ENCODE peak calls at places on chromosomes 12 and 14, in four cellular contexts. One of them, this sample, is unnamed.

GRCh38 chr12:94149781-94150482 is 1.6 kb downstream of the PLXNC1 start:
- DNase-seq in WTC11: peak
- DNase-seq in GM20000: peak
- DNase-seq in prostate gland: no peak
- DNase-seq in this sample: peak

GRCh38 chr12:24111101-24111500 is 161.6 kb upstream of the SOX5 start:
- DNase-seq in WTC11: no peak
- DNase-seq in GM20000: no peak
- DNase-seq in prostate gland: no peak
- DNase-seq in this sample: peak

GRCh38 chr14:99240512-99241313 is 31.3 kb downstream of the BCL11B start:
- DNase-seq in WTC11: no peak
- DNase-seq in GM20000: no peak
- DNase-seq in prostate gland: no peak
- DNase-seq in this sample: no peak

GRCh38 chr14:103763730-103764488 is 48.3 kb downstream of the ZFYVE21 start:
- DNase-seq in WTC11: no peak
- DNase-seq in GM20000: peak
- DNase-seq in prostate gland: no peak
- DNase-seq in this sample: no peak

GRCh38 chr12:93163260-93164036 is 214.3 kb upstream of the NUDT4 start:
- DNase-seq in WTC11: no peak
- DNase-seq in GM20000: no peak
- DNase-seq in prostate gland: no peak
- DNase-seq in this sample: peak

GRCh38 chr12:87814625-87815024 is 214.6 kb downstream of the C12orf50 start:
- DNase-seq in WTC11: no peak
- DNase-seq in GM20000: no peak
- DNase-seq in prostate gland: no peak
- DNase-seq in this sample: peak

GRCh38 chr14:54709867-54710266 is 142.9 kb downstream of the SAMD4A start:
- DNase-seq in WTC11: no peak
- DNase-seq in GM20000: no peak
- DNase-seq in prostate gland: no peak
- DNase-seq in this sample: no peak

GRCh38 chr12:54125950-54126695 is 62.7 kb downstream of the SMUG1 start:
- DNase-seq in WTC11: peak
- DNase-seq in GM20000: no peak
- DNase-seq in prostate gland: no peak
- DNase-seq in this sample: peak

GRCh38 chr12:65147312-65147905 is 22.0 kb upstream of the LEMD3 start:
- DNase-seq in WTC11: no peak
- DNase-seq in GM20000: no peak
- DNase-seq in prostate gland: no peak
- DNase-seq in this sample: no peak

GRCh38 chr12:122051231-122051876 is 27.2 kb upstream of the MLXIP start:
- DNase-seq in WTC11: no peak
- DNase-seq in GM20000: no peak
- DNase-seq in prostate gland: no peak
- DNase-seq in this sample: peak

GRCh38 chr14:105843444-105844046 is 317.2 kb downstream of the TMEM121 start:
- DNase-seq in WTC11: no peak
- DNase-seq in GM20000: no peak
- DNase-seq in prostate gland: no peak
- DNase-seq in this sample: no peak

GRCh38 chr12:27178251-27178650 is 65.8 kb upstream of the STK38L start:
- DNase-seq in WTC11: no peak
- DNase-seq in GM20000: no peak
- DNase-seq in prostate gland: no peak
- DNase-seq in this sample: no peak

GRCh38 chr14:95562892-95563685 is 28.2 kb downstream of the GLRX5 start:
- DNase-seq in WTC11: no peak
- DNase-seq in GM20000: no peak
- DNase-seq in prostate gland: no peak
- DNase-seq in this sample: peak

GRCh38 chr12:114829833-114830232 is 145.9 kb upstream of the TBX3 start:
- DNase-seq in WTC11: no peak
- DNase-seq in GM20000: no peak
- DNase-seq in prostate gland: no peak
- DNase-seq in this sample: no peak

GRCh38 chr14:92600318-92601053 is 86.9 kb downstream of the RIN3 start:
- DNase-seq in WTC11: no peak
- DNase-seq in GM20000: no peak
- DNase-seq in prostate gland: no peak
- DNase-seq in this sample: peak

GRCh38 chr14:26702721-26703250 is 105.0 kb upstream of the NOVA1 start:
- DNase-seq in WTC11: no peak
- DNase-seq in GM20000: no peak
- DNase-seq in prostate gland: no peak
- DNase-seq in this sample: peak

GRCh38 chr12:69840727-69841126 is 15.7 kb downstream of the MYRFL start:
- DNase-seq in WTC11: no peak
- DNase-seq in GM20000: no peak
- DNase-seq in prostate gland: peak
- DNase-seq in this sample: no peak

GRCh38 chr12:121811434-121812319 is 7.9 kb downstream of the SETD1B start:
- DNase-seq in WTC11: peak
- DNase-seq in GM20000: peak
- DNase-seq in prostate gland: peak
- DNase-seq in this sample: peak

GRCh38 chr14:74380172-74380571 is 31.9 kb downstream of the VRTN start:
- DNase-seq in WTC11: no peak
- DNase-seq in GM20000: no peak
- DNase-seq in prostate gland: no peak
- DNase-seq in this sample: no peak

GRCh38 chr14:22549981-22550670 is 38.9 kb downstream of the DAD1 start:
- DNase-seq in WTC11: no peak
- DNase-seq in GM20000: peak
- DNase-seq in prostate gland: no peak
- DNase-seq in this sample: no peak

GRCh38 chr14:23209651-23210423 is 26.4 kb upstream of the SLC7A8 start:
- DNase-seq in WTC11: no peak
- DNase-seq in GM20000: no peak
- DNase-seq in prostate gland: no peak
- DNase-seq in this sample: peak

GRCh38 chr12:27906127-27906500 is 66.4 kb downstream of the PTHLH start:
- DNase-seq in WTC11: no peak
- DNase-seq in GM20000: no peak
- DNase-seq in prostate gland: no peak
- DNase-seq in this sample: peak

GRCh38 chr14:99752486-99753121 is 40.6 kb upstream of the EML1 start:
- DNase-seq in WTC11: no peak
- DNase-seq in GM20000: no peak
- DNase-seq in prostate gland: no peak
- DNase-seq in this sample: peak

GRCh38 chr12:65826513-65827171 is 2.4 kb downstream of the HMGA2 start:
- DNase-seq in WTC11: no peak
- DNase-seq in GM20000: peak
- DNase-seq in prostate gland: no peak
- DNase-seq in this sample: peak

GRCh38 chr14:99072433-99072832 is 199.6 kb downstream of the BCL11B start:
- DNase-seq in WTC11: no peak
- DNase-seq in GM20000: no peak
- DNase-seq in prostate gland: no peak
- DNase-seq in this sample: no peak

GRCh38 chr14:29311983-29312382 is 545.4 kb downstream of the FOXG1 start:
- DNase-seq in WTC11: no peak
- DNase-seq in GM20000: no peak
- DNase-seq in prostate gland: no peak
- DNase-seq in this sample: peak

GRCh38 chr14:61101803-61102548 is 120.9 kb downstream of the SLC38A6 start:
- DNase-seq in WTC11: peak
- DNase-seq in GM20000: peak
- DNase-seq in prostate gland: no peak
- DNase-seq in this sample: peak

GRCh38 chr14:21023174-21023573 is 1.7 kb downstream of the NDRG2 start:
- DNase-seq in WTC11: no peak
- DNase-seq in GM20000: no peak
- DNase-seq in prostate gland: no peak
- DNase-seq in this sample: no peak

GRCh38 chr14:59061292-59061691 is 127.2 kb upstream of the DAAM1 start:
- DNase-seq in WTC11: no peak
- DNase-seq in GM20000: no peak
- DNase-seq in prostate gland: no peak
- DNase-seq in this sample: no peak

GRCh38 chr14:67331368-67332125 is 28.1 kb downstream of the ATP6V1D start:
- DNase-seq in WTC11: no peak
- DNase-seq in GM20000: no peak
- DNase-seq in prostate gland: no peak
- DNase-seq in this sample: no peak

GRCh38 chr14:67332468-67332867 is 27.1 kb downstream of the ATP6V1D start:
- DNase-seq in WTC11: no peak
- DNase-seq in GM20000: no peak
- DNase-seq in prostate gland: no peak
- DNase-seq in this sample: no peak

DNA sequence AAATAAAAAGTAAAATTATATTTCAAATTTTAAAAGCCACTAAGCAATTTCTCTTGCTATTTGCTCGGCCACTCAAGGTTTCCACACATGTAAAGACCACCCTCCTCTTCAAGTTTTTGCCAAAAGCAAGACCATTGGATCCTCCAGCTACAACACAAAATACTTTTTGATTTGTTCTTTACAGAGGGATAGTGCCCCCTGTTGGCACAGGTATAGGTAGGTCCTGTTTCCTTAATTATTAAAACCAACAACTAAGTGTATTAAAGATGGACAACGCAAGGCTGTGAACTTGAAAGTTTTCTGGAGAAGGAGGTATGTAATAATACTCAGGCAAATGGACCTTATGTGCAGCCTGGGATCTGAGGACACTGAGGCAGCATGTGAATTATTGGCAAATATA is 23.8 kb downstream of the ATP6V1D start:
- DNase-seq in WTC11: no peak
- DNase-seq in GM20000: no peak
- DNase-seq in prostate gland: no peak
- DNase-seq in this sample: peak
- TF ChIP-seq CTCF in WTC11: peak
- TF ChIP-seq CTCF in GM20000: peak
- TF ChIP-seq CTCF in prostate gland: peak
- TF ChIP-seq CTCF in this sample: peak

GRCh38 chr12:103840881-103841689 is at the start of gene NT5DC3:
- DNase-seq in WTC11: peak
- DNase-seq in GM20000: peak
- DNase-seq in prostate gland: peak
- DNase-seq in this sample: peak
- TF ChIP-seq CTCF in WTC11: no peak
- TF ChIP-seq CTCF in GM20000: no peak
- TF ChIP-seq CTCF in prostate gland: no peak
- TF ChIP-seq CTCF in this sample: no peak

GRCh38 chr14:90184571-90185266 is 71.6 kb upstream of the PSMC1 start:
- DNase-seq in WTC11: peak
- DNase-seq in GM20000: no peak
- DNase-seq in prostate gland: no peak
- DNase-seq in this sample: no peak
- TF ChIP-seq CTCF in WTC11: no peak
- TF ChIP-seq CTCF in GM20000: no peak
- TF ChIP-seq CTCF in prostate gland: no peak
- TF ChIP-seq CTCF in this sample: no peak

GRCh38 chr12:6323340-6323994 is 13.0 kb downstream of the PLEKHG6 start:
- DNase-seq in WTC11: peak
- DNase-seq in GM20000: peak
- DNase-seq in prostate gland: no peak
- DNase-seq in this sample: peak
- TF ChIP-seq CTCF in WTC11: no peak
- TF ChIP-seq CTCF in GM20000: no peak
- TF ChIP-seq CTCF in prostate gland: peak
- TF ChIP-seq CTCF in this sample: peak

GRCh38 chr14:52923902-52924575 is 26.8 kb downstream of the FERMT2 start:
- DNase-seq in WTC11: no peak
- DNase-seq in GM20000: no peak
- DNase-seq in prostate gland: no peak
- DNase-seq in this sample: no peak
- TF ChIP-seq CTCF in WTC11: no peak
- TF ChIP-seq CTCF in GM20000: no peak
- TF ChIP-seq CTCF in prostate gland: no peak
- TF ChIP-seq CTCF in this sample: peak